ENCODE peak calls at places on chromosomes 5 and 9, in nine cellular contexts. M is stimulated activated CD4-positive, alpha-beta T cell treated with anti-CD3 and anti-CD28 coated beads, Interleukin-4, amount 100 ng/mL, for 4 hours; X is WTC11; F is omental fat pad; N is NCI-H1930; I is stomach; C is natural killer cell; A is cortex of kidney; E is PC-3. U is an unnamed sample.
A peak's percentile ranks its signal among the peaks of the same experiment; 100 is the strongest.

GRCh38 chr5:68798877-68799276 is 294.9 kb upstream of the SLC30A5 start:
- DNase-seq in M (no peak), X (no peak), F (no peak), N (no peak), I (no peak), C (no peak), A (no peak), E (no peak), U (no peak)

GRCh38 chr5:126368239-126368812 is 54.9 kb upstream of the GRAMD2B start:
- DNase-seq in M (no peak), X (peak; percentile 44), F (no peak), N (no peak), I (no peak), C (no peak), A (no peak), E (peak; percentile 66), U (no peak)

GRCh38 chr5:142000709-142001484 is 11.9 kb downstream of the GNPDA1 start:
- DNase-seq in M (no peak), X (peak; percentile 26), F (no peak), N (no peak), I (no peak), C (no peak), A (no peak), E (peak; percentile 32), U (no peak)

GRCh38 chr9:68608763-68609162 is 68.1 kb upstream of the TMEM252 start:
- DNase-seq in M (no peak), X (no peak), F (no peak), N (no peak), I (no peak), C (no peak), A (no peak), E (no peak), U (no peak)

GRCh38 chr5:181223729-181224389 is 778 bp downstream of the TRIM41 start:
- DNase-seq in M (no peak), X (peak; percentile 84), F (no peak), N (no peak), I (peak; percentile 34), C (peak; percentile 54), A (no peak), E (no peak), U (no peak)

GRCh38 chr5:1331861-1332405 is 13.0 kb downstream of the CLPTM1L start:
- DNase-seq in M (no peak), X (no peak), F (no peak), N (no peak), I (no peak), C (no peak), A (no peak), E (no peak), U (no peak)

GRCh38 chr5:43602456-43602817 is 543 bp upstream of the NNT start:
- DNase-seq in M (peak; percentile 5), X (peak; percentile 31), F (no peak), N (no peak), I (peak; percentile 27), C (peak; percentile 16), A (no peak), E (peak; percentile 52), U (peak; percentile 45)

GRCh38 chr5:136613243-136613642 is 247.9 kb upstream of the TRPC7 start:
- DNase-seq in M (no peak), X (no peak), F (no peak), N (no peak), I (no peak), C (no peak), A (no peak), E (peak; percentile 58), U (no peak)

GRCh38 chr9:89523948-89524347 is 26.0 kb upstream of the SEMA4D start:
- DNase-seq in M (no peak), X (no peak), F (no peak), N (no peak), I (no peak), C (no peak), A (no peak), E (no peak), U (no peak)

U was measured in gastrocnemius medialis.